ENCODE peak calls at places on chromosomes 16 and 17, in seven cellular contexts. K, T, H, Y, M, J and R are unnamed samples.

GRCh38 chr16:87543436-87544191 is 50.8 kb upstream of the ZCCHC14 start:
- DNase-seq in J (no peak), T (peak), K (no peak), Y (no peak), M (no peak), H (no peak), R (no peak)

GRCh38 chr16:23905027-23905426 is 69.2 kb downstream of the PRKCB start:
- DNase-seq in K (peak), J (peak), Y (no peak), T (no peak), H (no peak), M (peak), R (peak)

GRCh38 chr16:79653337-79654000 is 52.9 kb upstream of the MAF start:
- DNase-seq in Y (no peak), M (no peak), J (peak), H (no peak), K (no peak), T (no peak), R (no peak)

GRCh38 chr16:50685456-50686058 is 4.4 kb upstream of the SNX20 start:
- DNase-seq in K (no peak), H (peak), J (no peak), T (no peak), M (no peak), Y (no peak), R (no peak)

GRCh38 chr17:10169274-10169673 is 29.1 kb downstream of the GAS7 start:
- DNase-seq in J (no peak), K (no peak), T (peak), H (no peak), M (peak), Y (no peak), R (no peak)

GRCh38 chr16:81495321-81496234 is 51.0 kb downstream of the CMIP start:
- DNase-seq in K (no peak), Y (no peak), M (no peak), J (no peak), H (no peak), T (no peak), R (no peak)

GRCh38 chr16:85573696-85574641 is 39.2 kb upstream of the GSE1 start:
- DNase-seq in K (no peak), T (peak), H (no peak), Y (peak), M (no peak), J (peak), R (no peak)

GRCh38 chr17:72726936-72727335 is 365.6 kb downstream of the SLC39A11 start:
- DNase-seq in T (peak), J (no peak), Y (no peak), H (peak), K (no peak), M (no peak), R (no peak)

GRCh38 chr17:17446666-17447155 is 30.1 kb upstream of the MED9 start:
- DNase-seq in H (no peak), M (no peak), Y (no peak), K (no peak), J (no peak), T (no peak), R (no peak)

GRCh38 chr17:42270596-42270995 is 5.6 kb downstream of the STAT5B start:
- DNase-seq in T (peak), K (no peak), J (no peak), M (no peak), H (no peak), Y (no peak), R (no peak)

GRCh38 chr16:82119405-82119804 is 50.6 kb downstream of the MPHOSPH6 start:
- DNase-seq in J (no peak), K (no peak), Y (no peak), H (no peak), M (no peak), T (no peak), R (no peak)

GRCh38 chr16:28478511-28479180 is 6.5 kb upstream of the NPIPB7 start:
- DNase-seq in M (no peak), J (no peak), K (no peak), Y (no peak), H (no peak), T (no peak), R (no peak)

GRCh38 chr16:79598341-79599181 is 2.0 kb downstream of the MAF start:
- DNase-seq in H (peak), J (peak), T (peak), Y (peak), K (no peak), M (no peak), R (no peak)

GRCh38 chr16:15960124-15960971 is 10.9 kb downstream of the ABCC1 start:
- DNase-seq in T (no peak), K (no peak), H (no peak), J (peak), M (no peak), Y (no peak), R (no peak)

GRCh38 chr17:44787271-44787940 is 28.6 kb downstream of the ADAM11 start:
- DNase-seq in T (no peak), J (no peak), Y (peak), M (no peak), H (no peak), K (no peak), R (no peak)

GRCh38 chr17:76544916-76545365 is 5.1 kb downstream of the PRCD start:
- DNase-seq in M (no peak), H (no peak), J (no peak), Y (no peak), T (no peak), K (no peak), R (no peak)

GRCh38 chr16:13421726-13422125 is 498.2 kb upstream of the ERCC4 start:
- DNase-seq in Y (no peak), K (no peak), J (no peak), T (peak), H (no peak), M (no peak), R (no peak)

GRCh38 chr16:59148312-59148711 is 414.2 kb upstream of the GOT2 start:
- DNase-seq in J (no peak), K (no peak), T (no peak), Y (no peak), H (no peak), M (no peak), R (no peak)

GRCh38 chr17:66214893-66215528 is 14.2 kb downstream of the APOH start:
- DNase-seq in H (no peak), Y (no peak), M (no peak), K (no peak), T (no peak), J (no peak), R (no peak)

GRCh38 chr16:86740817-86741799 is 162.8 kb downstream of the FOXL1 start:
- DNase-seq in M (peak), H (no peak), T (peak), Y (peak), J (peak), K (no peak), R (no peak)

GRCh38 chr17:49779730-49780220 is 8.7 kb upstream of the KAT7 start:
- DNase-seq in K (peak), M (no peak), Y (no peak), T (peak), J (peak), H (peak), R (peak)

GRCh38 chr16:68384293-68385255 is 63.7 kb downstream of the SMPD3 start:
- DNase-seq in Y (no peak), H (no peak), K (no peak), T (no peak), M (no peak), J (no peak), R (no peak)

GRCh38 chr17:82380860-82381702 is 9.5 kb downstream of the UTS2R start:
- DNase-seq in J (peak), Y (no peak), H (no peak), T (peak), K (no peak), M (no peak), R (no peak)

GRCh38 chr17:57916925-57917858 is 38.0 kb downstream of the CUEDC1 start:
- DNase-seq in M (no peak), J (no peak), T (no peak), K (no peak), H (no peak), Y (no peak), R (no peak)

GRCh38 chr16:87436225-87437172 is 44.4 kb downstream of the MAP1LC3B start:
- DNase-seq in K (no peak), T (peak), Y (no peak), H (no peak), J (peak), M (peak), R (no peak)

GRCh38 chr16:16025214-16025968 is 76.0 kb downstream of the ABCC1 start:
- DNase-seq in T (peak), K (peak), J (peak), Y (no peak), H (peak), M (no peak), R (peak)

GRCh38 chr16:82979406-82980111 is 352.8 kb downstream of the CDH13 start:
- DNase-seq in J (peak), H (no peak), M (no peak), T (no peak), K (no peak), Y (no peak), R (no peak)

GRCh38 chr17:42891539-42892152 is 9.0 kb upstream of the G6PC1 start:
- DNase-seq in Y (peak), H (no peak), J (no peak), M (no peak), T (no peak), K (peak), R (no peak)

GRCh38 chr16:4693956-4694663 is 748 bp downstream of the NUDT16L1 start:
- DNase-seq in M (peak), H (peak), K (peak), J (peak), Y (no peak), T (peak), R (peak)

GRCh38 chr17:79089720-79090502 is 15.3 kb downstream of the ENGASE start:
- DNase-seq in J (no peak), T (no peak), M (no peak), Y (no peak), H (no peak), K (no peak), R (no peak)

GRCh38 chr16:84404936-84405640 is 36.8 kb downstream of the ATP2C2 start:
- DNase-seq in T (no peak), M (no peak), Y (no peak), H (no peak), J (no peak), K (no peak), R (no peak)

GRCh38 chr16:29975811-29976511 is 2.3 kb downstream of the TAOK2 start:
- DNase-seq in H (no peak), T (no peak), K (no peak), Y (no peak), M (no peak), J (peak), R (no peak)
- H3K4me3 ChIP-seq in H (peak), T (peak), K (peak), Y (peak), M (peak), J (peak), R (peak)

DNA sequence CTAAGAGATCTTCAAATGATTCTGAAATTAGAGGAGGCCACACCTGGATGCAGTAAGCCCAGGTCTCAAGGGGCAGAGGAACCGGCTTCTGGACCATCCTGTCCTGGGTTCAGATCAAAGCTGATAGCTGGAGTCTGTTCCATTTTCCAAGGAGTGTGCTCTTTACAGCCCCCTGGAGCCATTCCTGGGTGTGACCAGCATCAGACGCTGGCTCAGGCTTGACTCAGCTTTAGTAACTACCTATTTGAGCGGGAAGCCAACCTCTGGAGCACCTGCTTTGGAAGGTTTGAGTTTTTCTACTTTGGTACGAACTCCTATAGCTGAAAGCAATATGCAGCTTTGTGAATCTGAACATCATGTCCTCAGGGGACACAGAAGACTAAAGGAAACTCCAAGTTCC is 12.9 kb upstream of the BBS2 start:
- DNase-seq in K (no peak), J (no peak), T (no peak), Y (no peak), H (no peak), M (no peak), R (no peak)
- TF ChIP-seq CTCF in K (no peak), J (no peak), T (no peak), Y (no peak), H (no peak), M (peak), R (no peak)

GRCh38 chr17:29617125-29617480 is 5.6 kb downstream of the CORO6 start:
- DNase-seq in M (no peak), Y (peak), K (no peak), J (peak), T (peak), H (peak), R (no peak)
- H3K4me3 ChIP-seq in M (no peak), Y (peak), K (no peak), J (no peak), T (no peak), H (peak), R (no peak)

DNA sequence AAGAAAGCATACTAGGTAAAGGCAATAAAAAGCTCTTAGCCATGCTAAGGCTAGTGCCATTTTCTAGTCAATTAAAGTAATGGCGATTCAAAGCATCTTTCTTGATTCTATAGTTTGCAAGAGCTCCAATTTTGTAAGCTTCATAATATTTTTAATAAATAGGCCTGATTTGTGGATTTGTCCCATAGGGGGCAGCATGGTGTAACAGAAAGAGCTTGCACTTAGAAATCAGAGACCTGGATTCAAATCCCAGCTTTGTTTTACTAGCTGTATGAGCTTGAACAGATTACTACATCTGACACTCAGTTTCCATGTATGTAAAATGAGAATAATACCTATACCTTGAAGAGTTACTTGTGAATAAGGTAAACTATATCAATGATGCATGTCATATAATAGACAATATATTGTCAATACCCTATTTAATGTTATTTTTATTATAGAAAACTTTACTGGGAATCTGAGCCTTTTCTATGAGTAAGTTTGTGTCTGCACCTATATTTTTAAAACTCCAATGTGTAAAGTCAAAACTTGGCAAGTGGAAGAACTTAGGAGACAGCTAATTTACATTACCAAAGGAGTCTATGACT is 93.6 kb upstream of the NOG start:
- DNase-seq in K (no peak), H (no peak), M (peak), T (peak), Y (no peak), J (peak), R (no peak)
- TF ChIP-seq CTCF in K (peak), H (no peak), M (peak), T (peak), Y (no peak), J (peak), R (peak)

GRCh38 chr16:89098767-89099430 is 5.2 kb downstream of the ACSF3 start:
- DNase-seq in K (no peak), T (no peak), H (no peak), M (no peak), Y (no peak), J (no peak), R (no peak)

GRCh38 chr16:89095401-89095974 is 1.8 kb downstream of the ACSF3 start:
- DNase-seq in M (no peak), H (peak), T (peak), Y (no peak), K (no peak), J (no peak), R (no peak)

GRCh38 chr16:89096042-89096717 is 2.5 kb downstream of the ACSF3 start:
- DNase-seq in J (no peak), Y (no peak), H (no peak), T (no peak), K (no peak), M (no peak), R (no peak)

GRCh38 chr16:89096768-89097527 is 3.3 kb downstream of the ACSF3 start:
- DNase-seq in K (no peak), H (peak), Y (no peak), J (no peak), T (no peak), M (no peak), R (no peak)

DNA sequence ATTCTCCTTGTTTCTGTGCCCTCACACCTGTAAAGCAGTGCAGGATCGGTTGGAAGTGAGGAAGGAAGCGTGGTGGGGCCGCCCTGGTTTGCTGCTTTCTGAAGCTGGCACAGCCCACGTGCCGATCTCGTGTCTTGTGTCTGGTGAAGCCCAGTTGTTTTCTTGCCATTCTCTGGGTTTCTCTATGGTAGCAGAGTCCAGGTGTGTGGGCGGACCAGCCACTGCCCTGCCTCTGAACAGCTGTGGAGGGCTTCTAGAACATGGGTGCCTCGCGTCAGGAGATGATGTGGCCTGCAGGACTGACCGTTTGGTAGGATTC is 3.8 kb downstream of the ACSF3 start:
- DNase-seq in K (no peak), H (peak), M (no peak), T (no peak), J (no peak), Y (no peak), R (no peak)
- H3K4me3 ChIP-seq in K (no peak), H (no peak), M (no peak), T (no peak), J (no peak), Y (no peak), R (no peak)

DNA sequence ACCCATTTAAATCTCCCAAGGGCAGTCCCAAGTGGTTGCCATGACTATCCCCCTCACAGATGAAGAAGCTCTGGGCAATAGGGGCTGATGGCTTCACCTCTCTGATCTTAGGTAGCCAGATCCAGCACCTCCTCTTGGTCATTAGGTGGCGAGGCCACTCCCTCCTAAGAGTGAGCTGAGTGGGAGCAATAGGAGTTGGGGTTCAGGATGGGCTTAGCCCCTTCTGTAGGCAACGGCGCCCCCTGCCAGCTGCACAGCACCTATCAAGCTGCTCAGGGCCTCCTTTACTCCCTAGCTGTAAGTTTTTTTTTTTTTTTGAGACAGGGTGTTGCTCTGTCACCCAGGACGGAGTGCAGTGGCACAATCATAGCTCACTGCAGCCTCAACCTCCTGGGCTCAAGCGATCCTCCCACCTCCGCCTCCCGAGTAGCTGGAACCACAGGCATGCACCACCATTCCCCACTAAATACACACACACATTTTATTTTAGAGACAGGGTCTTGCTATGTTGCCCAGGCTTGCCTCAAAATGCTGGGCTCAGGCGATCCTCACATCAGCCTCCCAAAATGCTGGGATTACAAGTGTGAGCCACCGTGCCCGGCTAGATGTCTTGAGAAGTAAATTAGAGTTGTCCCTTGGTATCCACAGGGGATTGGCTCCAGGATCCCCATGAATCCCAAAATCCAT is 3.5 kb upstream of the RRAD start:
- DNase-seq in Y (no peak), H (no peak), J (peak), K (no peak), T (peak), M (no peak), R (no peak)
- TF ChIP-seq CTCF in Y (peak), H (no peak), J (peak), K (peak), T (peak), M (peak), R (peak)